ENCODE peak calls at places on chromosomes 12 and 14, in eight cellular contexts. X, W, T, G, A, B, F and L are unnamed samples.

GRCh38 chr12:120879711-120880300 is 24.4 kb downstream of the SPPL3 start:
- DNase-seq in G (no peak), T (no peak), B (no peak), X (no peak), F (no peak), W (no peak), A (no peak), L (no peak)

GRCh38 chr14:30355431-30355913 is 203.5 kb upstream of the G2E3 start:
- DNase-seq in B (peak), W (no peak), G (no peak), A (no peak), T (peak), X (no peak), F (peak), L (no peak)

GRCh38 chr12:57389033-57389432 is 41.8 kb downstream of the R3HDM2 start:
- DNase-seq in G (peak), X (no peak), A (no peak), B (no peak), W (no peak), T (no peak), F (no peak), L (peak)

GRCh38 chr14:23494223-23494622 is 24.7 kb downstream of the NGDN start:
- DNase-seq in X (no peak), T (no peak), W (no peak), A (no peak), G (no peak), F (no peak), B (no peak), L (peak)

GRCh38 chr12:130161261-130162231 is 718 bp upstream of the FZD10 start:
- DNase-seq in A (no peak), T (no peak), F (peak), W (no peak), X (peak), G (no peak), B (no peak), L (no peak)

GRCh38 chr12:107492393-107493134 is 193.0 kb upstream of the PWP1 start:
- DNase-seq in F (no peak), A (no peak), X (no peak), B (no peak), W (no peak), T (peak), G (no peak), L (no peak)

GRCh38 chr12:106297681-106298080 is 4.9 kb upstream of the TCP11L2 start:
- DNase-seq in F (no peak), G (no peak), B (no peak), X (no peak), W (no peak), T (no peak), A (no peak), L (no peak)

GRCh38 chr14:69886843-69887242 is 7.6 kb downstream of the SMOC1 start:
- DNase-seq in W (no peak), X (no peak), F (peak), G (no peak), B (no peak), A (no peak), T (no peak), L (peak)